ENCODE peak calls at places on chromosomes 2 and 18, in nine cellular contexts. One of them, this sample, is unnamed.

GRCh38 chr2:37558622-37559021 is 112.8 kb downstream of the CDC42EP3 start:
- DNase-seq in progenitor cell of endocrine pancreas: no peak
- DNase-seq in NB4: peak
- DNase-seq in foreskin fibroblast: no peak
- DNase-seq in HFFc6: no peak
- DNase-seq in left ventricle myocardium inferior: no peak
- DNase-seq in Calu3: no peak
- DNase-seq in astrocyte of the spinal cord: no peak
- DNase-seq in neural crest cell: no peak
- DNase-seq in this sample: no peak

GRCh38 chr2:26840937-26841610 is 6.9 kb upstream of the DPYSL5 start:
- DNase-seq in left ventricle myocardium inferior: no peak
- DNase-seq in Calu3: no peak
- DNase-seq in astrocyte of the spinal cord: no peak
- DNase-seq in progenitor cell of endocrine pancreas: no peak
- DNase-seq in foreskin fibroblast: no peak
- DNase-seq in HFFc6: peak
- DNase-seq in NB4: peak
- DNase-seq in neural crest cell: no peak
- DNase-seq in this sample: no peak

GRCh38 chr18:32389868-32390267 is 80.8 kb downstream of the GAREM1 start:
- DNase-seq in Calu3: peak
- DNase-seq in foreskin fibroblast: no peak
- DNase-seq in left ventricle myocardium inferior: peak
- DNase-seq in neural crest cell: no peak
- DNase-seq in NB4: no peak
- DNase-seq in HFFc6: no peak
- DNase-seq in astrocyte of the spinal cord: no peak
- DNase-seq in progenitor cell of endocrine pancreas: no peak
- DNase-seq in this sample: no peak

GRCh38 chr2:120246546-120247300 is 5.9 kb upstream of the RALB start:
- DNase-seq in NB4: no peak
- DNase-seq in foreskin fibroblast: no peak
- DNase-seq in HFFc6: no peak
- DNase-seq in neural crest cell: no peak
- DNase-seq in progenitor cell of endocrine pancreas: no peak
- DNase-seq in Calu3: no peak
- DNase-seq in astrocyte of the spinal cord: no peak
- DNase-seq in left ventricle myocardium inferior: no peak
- DNase-seq in this sample: no peak

GRCh38 chr2:128485761-128486639 is 167.3 kb upstream of the HS6ST1 start:
- DNase-seq in progenitor cell of endocrine pancreas: no peak
- DNase-seq in left ventricle myocardium inferior: no peak
- DNase-seq in NB4: no peak
- DNase-seq in HFFc6: no peak
- DNase-seq in astrocyte of the spinal cord: no peak
- DNase-seq in Calu3: no peak
- DNase-seq in neural crest cell: no peak
- DNase-seq in foreskin fibroblast: no peak
- DNase-seq in this sample: no peak

GRCh38 chr2:5409925-5410360 is 282.2 kb upstream of the SOX11 start:
- DNase-seq in neural crest cell: peak
- DNase-seq in astrocyte of the spinal cord: no peak
- DNase-seq in foreskin fibroblast: no peak
- DNase-seq in NB4: no peak
- DNase-seq in Calu3: no peak
- DNase-seq in HFFc6: no peak
- DNase-seq in progenitor cell of endocrine pancreas: no peak
- DNase-seq in left ventricle myocardium inferior: no peak
- DNase-seq in this sample: no peak

GRCh38 chr2:112644155-112644932 is 1.4 kb upstream of the SLC20A1 start:
- DNase-seq in NB4: no peak
- DNase-seq in astrocyte of the spinal cord: no peak
- DNase-seq in progenitor cell of endocrine pancreas: no peak
- DNase-seq in Calu3: peak
- DNase-seq in neural crest cell: no peak
- DNase-seq in HFFc6: no peak
- DNase-seq in left ventricle myocardium inferior: no peak
- DNase-seq in foreskin fibroblast: no peak
- DNase-seq in this sample: no peak

GRCh38 chr2:33021542-33022259 is 74.9 kb downstream of the LTBP1 start:
- DNase-seq in left ventricle myocardium inferior: no peak
- DNase-seq in progenitor cell of endocrine pancreas: no peak
- DNase-seq in HFFc6: peak
- DNase-seq in astrocyte of the spinal cord: peak
- DNase-seq in Calu3: no peak
- DNase-seq in neural crest cell: no peak
- DNase-seq in foreskin fibroblast: peak
- DNase-seq in NB4: no peak
- DNase-seq in this sample: no peak

GRCh38 chr18:73690222-73690621 is 457.4 kb downstream of the FBXO15 start:
- DNase-seq in NB4: no peak
- DNase-seq in HFFc6: no peak
- DNase-seq in neural crest cell: no peak
- DNase-seq in astrocyte of the spinal cord: no peak
- DNase-seq in Calu3: no peak
- DNase-seq in foreskin fibroblast: no peak
- DNase-seq in progenitor cell of endocrine pancreas: no peak
- DNase-seq in left ventricle myocardium inferior: no peak
- DNase-seq in this sample: no peak

GRCh38 chr2:36482576-36483214 is 115.3 kb downstream of the FEZ2 start:
- DNase-seq in astrocyte of the spinal cord: peak
- DNase-seq in neural crest cell: no peak
- DNase-seq in progenitor cell of endocrine pancreas: no peak
- DNase-seq in foreskin fibroblast: no peak
- DNase-seq in Calu3: peak
- DNase-seq in left ventricle myocardium inferior: no peak
- DNase-seq in NB4: no peak
- DNase-seq in HFFc6: peak
- DNase-seq in this sample: no peak

GRCh38 chr2:55049794-55050132 is 488 bp downstream of the RTN4 start:
- DNase-seq in NB4: no peak
- DNase-seq in progenitor cell of endocrine pancreas: no peak
- DNase-seq in neural crest cell: no peak
- DNase-seq in Calu3: no peak
- DNase-seq in left ventricle myocardium inferior: no peak
- DNase-seq in foreskin fibroblast: peak
- DNase-seq in astrocyte of the spinal cord: no peak
- DNase-seq in HFFc6: no peak
- DNase-seq in this sample: no peak

GRCh38 chr18:26723986-26724385 is 141.5 kb downstream of the AQP4 start:
- DNase-seq in NB4: peak
- DNase-seq in foreskin fibroblast: no peak
- DNase-seq in progenitor cell of endocrine pancreas: no peak
- DNase-seq in neural crest cell: no peak
- DNase-seq in left ventricle myocardium inferior: no peak
- DNase-seq in HFFc6: no peak
- DNase-seq in astrocyte of the spinal cord: no peak
- DNase-seq in Calu3: no peak
- DNase-seq in this sample: no peak

GRCh38 chr2:85974395-85974794 is 85.6 kb upstream of the ST3GAL5 start:
- DNase-seq in HFFc6: no peak
- DNase-seq in left ventricle myocardium inferior: no peak
- DNase-seq in NB4: no peak
- DNase-seq in progenitor cell of endocrine pancreas: no peak
- DNase-seq in neural crest cell: no peak
- DNase-seq in foreskin fibroblast: no peak
- DNase-seq in astrocyte of the spinal cord: no peak
- DNase-seq in Calu3: no peak
- DNase-seq in this sample: no peak

GRCh38 chr2:52818958-52819357 is 948.6 kb upstream of the CHAC2 start:
- DNase-seq in HFFc6: no peak
- DNase-seq in Calu3: no peak
- DNase-seq in foreskin fibroblast: no peak
- DNase-seq in progenitor cell of endocrine pancreas: no peak
- DNase-seq in NB4: no peak
- DNase-seq in left ventricle myocardium inferior: no peak
- DNase-seq in astrocyte of the spinal cord: no peak
- DNase-seq in neural crest cell: no peak
- DNase-seq in this sample: no peak

GRCh38 chr2:52821631-52822030 is 946.0 kb upstream of the CHAC2 start:
- DNase-seq in Calu3: no peak
- DNase-seq in left ventricle myocardium inferior: no peak
- DNase-seq in neural crest cell: no peak
- DNase-seq in NB4: peak
- DNase-seq in HFFc6: no peak
- DNase-seq in foreskin fibroblast: no peak
- DNase-seq in progenitor cell of endocrine pancreas: no peak
- DNase-seq in astrocyte of the spinal cord: no peak
- DNase-seq in this sample: no peak
- TF ChIP-seq CTCF in Calu3: no peak
- TF ChIP-seq CTCF in left ventricle myocardium inferior: no peak
- TF ChIP-seq CTCF in neural crest cell: no peak
- TF ChIP-seq CTCF in NB4: no peak
- TF ChIP-seq CTCF in HFFc6: peak
- TF ChIP-seq CTCF in foreskin fibroblast: no peak
- TF ChIP-seq CTCF in progenitor cell of endocrine pancreas: peak
- TF ChIP-seq CTCF in astrocyte of the spinal cord: peak
- TF ChIP-seq CTCF in this sample: no peak

GRCh38 chr2:23988371-23988770 is 21.5 kb upstream of the MFSD2B start:
- DNase-seq in left ventricle myocardium inferior: no peak
- DNase-seq in neural crest cell: no peak
- DNase-seq in astrocyte of the spinal cord: no peak
- DNase-seq in Calu3: no peak
- DNase-seq in progenitor cell of endocrine pancreas: no peak
- DNase-seq in NB4: peak
- DNase-seq in HFFc6: peak
- DNase-seq in foreskin fibroblast: peak
- DNase-seq in this sample: no peak
- TF ChIP-seq CTCF in left ventricle myocardium inferior: peak
- TF ChIP-seq CTCF in neural crest cell: no peak
- TF ChIP-seq CTCF in astrocyte of the spinal cord: peak
- TF ChIP-seq CTCF in Calu3: peak
- TF ChIP-seq CTCF in progenitor cell of endocrine pancreas: no peak
- TF ChIP-seq CTCF in NB4: peak
- TF ChIP-seq CTCF in HFFc6: peak
- TF ChIP-seq CTCF in foreskin fibroblast: peak
- TF ChIP-seq CTCF in this sample: no peak

GRCh38 chr2:47721296-47721695 is 61.6 kb upstream of the MSH6 start:
- DNase-seq in Calu3: no peak
- DNase-seq in neural crest cell: no peak
- DNase-seq in NB4: no peak
- DNase-seq in HFFc6: no peak
- DNase-seq in astrocyte of the spinal cord: no peak
- DNase-seq in progenitor cell of endocrine pancreas: no peak
- DNase-seq in left ventricle myocardium inferior: no peak
- DNase-seq in foreskin fibroblast: no peak
- DNase-seq in this sample: no peak

GRCh38 chr2:47719099-47719498 is 63.8 kb upstream of the MSH6 start:
- DNase-seq in astrocyte of the spinal cord: no peak
- DNase-seq in left ventricle myocardium inferior: no peak
- DNase-seq in foreskin fibroblast: no peak
- DNase-seq in progenitor cell of endocrine pancreas: no peak
- DNase-seq in HFFc6: no peak
- DNase-seq in NB4: no peak
- DNase-seq in Calu3: no peak
- DNase-seq in neural crest cell: no peak
- DNase-seq in this sample: no peak

GRCh38 chr2:47720559-47720958 is 62.4 kb upstream of the MSH6 start:
- DNase-seq in neural crest cell: no peak
- DNase-seq in left ventricle myocardium inferior: no peak
- DNase-seq in progenitor cell of endocrine pancreas: no peak
- DNase-seq in HFFc6: no peak
- DNase-seq in foreskin fibroblast: no peak
- DNase-seq in NB4: no peak
- DNase-seq in Calu3: no peak
- DNase-seq in astrocyte of the spinal cord: no peak
- DNase-seq in this sample: no peak

GRCh38 chr2:47720036-47720435 is 62.9 kb upstream of the MSH6 start:
- DNase-seq in left ventricle myocardium inferior: no peak
- DNase-seq in NB4: peak
- DNase-seq in progenitor cell of endocrine pancreas: no peak
- DNase-seq in neural crest cell: no peak
- DNase-seq in HFFc6: no peak
- DNase-seq in Calu3: no peak
- DNase-seq in foreskin fibroblast: peak
- DNase-seq in astrocyte of the spinal cord: no peak
- DNase-seq in this sample: no peak

GRCh38 chr2:47715552-47715951 is 67.4 kb upstream of the MSH6 start:
- DNase-seq in astrocyte of the spinal cord: no peak
- DNase-seq in Calu3: no peak
- DNase-seq in HFFc6: no peak
- DNase-seq in foreskin fibroblast: no peak
- DNase-seq in neural crest cell: no peak
- DNase-seq in left ventricle myocardium inferior: no peak
- DNase-seq in NB4: no peak
- DNase-seq in progenitor cell of endocrine pancreas: no peak
- DNase-seq in this sample: no peak
- TF ChIP-seq CTCF in astrocyte of the spinal cord: no peak
- TF ChIP-seq CTCF in Calu3: no peak
- TF ChIP-seq CTCF in HFFc6: no peak
- TF ChIP-seq CTCF in foreskin fibroblast: no peak
- TF ChIP-seq CTCF in neural crest cell: no peak
- TF ChIP-seq CTCF in left ventricle myocardium inferior: no peak
- TF ChIP-seq CTCF in NB4: no peak
- TF ChIP-seq CTCF in progenitor cell of endocrine pancreas: no peak
- TF ChIP-seq CTCF in this sample: no peak

GRCh38 chr2:238124488-238125126 is 13.9 kb upstream of the KLHL30 start:
- DNase-seq in astrocyte of the spinal cord: no peak
- DNase-seq in progenitor cell of endocrine pancreas: no peak
- DNase-seq in Calu3: no peak
- DNase-seq in foreskin fibroblast: no peak
- DNase-seq in neural crest cell: no peak
- DNase-seq in HFFc6: no peak
- DNase-seq in left ventricle myocardium inferior: no peak
- DNase-seq in NB4: no peak
- DNase-seq in this sample: no peak

GRCh38 chr2:238125127-238125885 is 13.2 kb upstream of the KLHL30 start:
- DNase-seq in left ventricle myocardium inferior: no peak
- DNase-seq in astrocyte of the spinal cord: no peak
- DNase-seq in progenitor cell of endocrine pancreas: no peak
- DNase-seq in foreskin fibroblast: no peak
- DNase-seq in neural crest cell: no peak
- DNase-seq in NB4: no peak
- DNase-seq in Calu3: no peak
- DNase-seq in HFFc6: no peak
- DNase-seq in this sample: no peak

GRCh38 chr2:238127165-238128060 is 11.1 kb upstream of the KLHL30 start:
- DNase-seq in HFFc6: peak
- DNase-seq in NB4: peak
- DNase-seq in Calu3: peak
- DNase-seq in left ventricle myocardium inferior: no peak
- DNase-seq in progenitor cell of endocrine pancreas: no peak
- DNase-seq in astrocyte of the spinal cord: peak
- DNase-seq in foreskin fibroblast: peak
- DNase-seq in neural crest cell: no peak
- DNase-seq in this sample: no peak

GRCh38 chr2:238126775-238127164 is 11.7 kb upstream of the KLHL30 start:
- DNase-seq in progenitor cell of endocrine pancreas: no peak
- DNase-seq in Calu3: no peak
- DNase-seq in left ventricle myocardium inferior: no peak
- DNase-seq in astrocyte of the spinal cord: no peak
- DNase-seq in HFFc6: no peak
- DNase-seq in foreskin fibroblast: no peak
- DNase-seq in neural crest cell: no peak
- DNase-seq in NB4: no peak
- DNase-seq in this sample: no peak

DNA sequence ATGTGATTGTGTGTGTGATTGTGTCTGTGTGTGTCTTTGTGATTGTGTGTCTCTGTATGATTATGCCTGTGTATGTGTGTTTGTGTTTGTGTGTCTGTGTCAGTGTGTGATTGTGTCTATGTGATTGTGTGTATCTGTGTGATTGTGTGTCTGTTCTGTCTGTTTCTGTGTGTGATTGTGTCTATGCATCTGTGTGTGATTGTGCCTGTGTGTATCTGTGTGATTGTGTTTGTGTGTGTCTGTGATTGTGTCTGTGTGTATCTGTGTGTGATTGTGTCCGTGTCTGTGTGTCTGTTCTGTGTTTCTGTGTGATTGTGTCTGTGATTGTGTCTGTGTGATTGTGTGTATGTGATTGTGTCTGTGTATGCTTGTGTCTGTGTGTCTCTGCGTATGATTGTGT is 12.1 kb upstream of the KLHL30 start:
- DNase-seq in astrocyte of the spinal cord: no peak
- DNase-seq in NB4: no peak
- DNase-seq in neural crest cell: no peak
- DNase-seq in Calu3: no peak
- DNase-seq in HFFc6: no peak
- DNase-seq in progenitor cell of endocrine pancreas: no peak
- DNase-seq in foreskin fibroblast: no peak
- DNase-seq in left ventricle myocardium inferior: no peak
- DNase-seq in this sample: no peak
- TF ChIP-seq CTCF in astrocyte of the spinal cord: no peak
- TF ChIP-seq CTCF in NB4: no peak
- TF ChIP-seq CTCF in neural crest cell: no peak
- TF ChIP-seq CTCF in Calu3: no peak
- TF ChIP-seq CTCF in HFFc6: no peak
- TF ChIP-seq CTCF in progenitor cell of endocrine pancreas: no peak
- TF ChIP-seq CTCF in foreskin fibroblast: no peak
- TF ChIP-seq CTCF in left ventricle myocardium inferior: no peak
- TF ChIP-seq CTCF in this sample: no peak